ENCODE peak calls at places on chromosomes 2 and 18, in five cellular contexts. Z, P, V, H and I are unnamed samples.
A peak's percentile ranks its signal among the peaks of the same experiment; 100 is the strongest.

GRCh38 chr18:74217476-74218143 is 69.3 kb downstream of the TIMM21 start:
- DNase-seq in P (no peak), Z (no peak), H (no peak), V (no peak), I (no peak)

GRCh38 chr2:53230691-53231090 is 536.9 kb upstream of the CHAC2 start:
- DNase-seq in P (no peak), H (no peak), V (no peak), Z (no peak), I (no peak)

GRCh38 chr2:156331572-156332451 is 709 bp downstream of the NR4A2 start:
- DNase-seq in V (peak; percentile 68), P (peak; percentile 55), Z (no peak), H (peak; percentile 77), I (peak; percentile 78)

GRCh38 chr18:63207825-63208224 is 111.7 kb downstream of the BCL2 start:
- DNase-seq in H (no peak), V (no peak), Z (no peak), P (no peak), I (no peak)

GRCh38 chr18:48546411-48546810 is 7.6 kb downstream of the CTIF start:
- DNase-seq in Z (no peak), H (no peak), P (peak; percentile 48), V (no peak), I (no peak)

GRCh38 chr18:45785015-45785597 is 40.4 kb upstream of the SIGLEC15 start:
- DNase-seq in Z (no peak), H (no peak), P (no peak), V (peak; percentile 32), I (no peak)

GRCh38 chr2:84741182-84741822 is 139.6 kb downstream of the TRABD2A start:
- DNase-seq in V (no peak), P (peak; percentile 60), Z (peak; percentile 5), H (peak; percentile 80), I (peak; percentile 52)

GRCh38 chr18:36655074-36655473 is 173.7 kb downstream of the TPGS2 start:
- DNase-seq in P (no peak), Z (no peak), V (no peak), H (no peak), I (no peak)

GRCh38 chr2:101002562-101003277 is 631 bp downstream of the RPL31 start:
- DNase-seq in Z (no peak), V (no peak), P (peak; percentile 16), H (no peak), I (no peak)

GRCh38 chr2:68767031-68767961 is 32.7 kb downstream of the ARHGAP25 start:
- DNase-seq in P (no peak), Z (no peak), H (no peak), V (no peak), I (no peak)
- H3K4me3 ChIP-seq in P (no peak overlapping the region), Z (no peak overlapping the region), H (no peak overlapping the region), V (peak overlapping the region; percentile 6), I (no peak overlapping the region)

DNA sequence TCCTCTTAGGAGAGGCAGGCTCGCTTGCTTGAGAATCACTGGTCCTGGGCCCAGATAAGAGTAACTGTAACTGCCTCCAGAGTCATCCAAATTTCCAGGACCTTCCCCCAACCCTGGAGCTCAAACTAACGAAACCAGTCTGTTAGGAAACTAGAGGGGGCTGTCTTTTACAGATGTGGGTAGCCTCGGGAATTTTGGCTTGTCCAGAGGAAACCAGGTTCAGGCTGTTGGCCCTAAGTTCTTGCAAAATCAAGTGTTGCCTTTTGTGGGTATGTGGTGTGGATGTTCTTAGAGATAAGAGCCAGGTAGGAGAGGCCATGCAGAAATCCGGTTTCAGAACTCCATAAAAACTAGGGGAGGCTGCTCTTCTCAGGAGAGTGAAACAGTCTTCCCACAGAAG is 125.0 kb upstream of the DLX2 start:
- DNase-seq in Z (no peak), H (no peak), V (no peak), P (no peak), I (no peak)
- H3K4me1 ChIP-seq in Z (no peaks in the 10 kb centered on the region), H (no peaks in the 10 kb centered on the region), V (peaks cover 7% of the 10 kb centered on the region), P (peaks cover 2% of the 10 kb centered on the region), I (peaks cover 23% of the 10 kb centered on the region)

GRCh38 chr2:58401936-58402335 is 160.8 kb upstream of the FANCL start:
- DNase-seq in V (no peak), Z (no peak), P (no peak), H (no peak), I (no peak)

DNA sequence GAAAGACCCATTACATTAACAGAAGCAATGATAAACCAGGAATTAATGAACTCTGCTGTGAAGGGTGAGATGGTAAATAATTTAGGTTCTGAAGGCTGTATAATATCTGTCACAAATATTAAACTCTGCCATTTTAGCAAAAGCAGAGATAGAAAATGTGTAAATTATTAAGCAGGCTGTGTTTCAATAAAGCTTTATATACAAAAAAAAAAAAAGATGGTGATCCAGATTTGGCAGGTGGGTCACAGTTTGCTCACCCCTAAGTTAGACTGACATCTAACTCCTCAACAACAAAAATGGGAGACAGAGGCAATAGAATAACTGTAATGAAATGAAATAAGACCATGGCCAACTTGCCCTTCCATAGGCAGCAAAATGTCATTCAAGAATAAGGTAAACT is 157.3 kb upstream of the FANCL start:
- DNase-seq in H (no peak), Z (no peak), P (no peak), V (no peak), I (no peak)
- TF ChIP-seq CTCF in H (no peak), Z (no peak), P (no peak), V (no peak), I (no peak)

DNA sequence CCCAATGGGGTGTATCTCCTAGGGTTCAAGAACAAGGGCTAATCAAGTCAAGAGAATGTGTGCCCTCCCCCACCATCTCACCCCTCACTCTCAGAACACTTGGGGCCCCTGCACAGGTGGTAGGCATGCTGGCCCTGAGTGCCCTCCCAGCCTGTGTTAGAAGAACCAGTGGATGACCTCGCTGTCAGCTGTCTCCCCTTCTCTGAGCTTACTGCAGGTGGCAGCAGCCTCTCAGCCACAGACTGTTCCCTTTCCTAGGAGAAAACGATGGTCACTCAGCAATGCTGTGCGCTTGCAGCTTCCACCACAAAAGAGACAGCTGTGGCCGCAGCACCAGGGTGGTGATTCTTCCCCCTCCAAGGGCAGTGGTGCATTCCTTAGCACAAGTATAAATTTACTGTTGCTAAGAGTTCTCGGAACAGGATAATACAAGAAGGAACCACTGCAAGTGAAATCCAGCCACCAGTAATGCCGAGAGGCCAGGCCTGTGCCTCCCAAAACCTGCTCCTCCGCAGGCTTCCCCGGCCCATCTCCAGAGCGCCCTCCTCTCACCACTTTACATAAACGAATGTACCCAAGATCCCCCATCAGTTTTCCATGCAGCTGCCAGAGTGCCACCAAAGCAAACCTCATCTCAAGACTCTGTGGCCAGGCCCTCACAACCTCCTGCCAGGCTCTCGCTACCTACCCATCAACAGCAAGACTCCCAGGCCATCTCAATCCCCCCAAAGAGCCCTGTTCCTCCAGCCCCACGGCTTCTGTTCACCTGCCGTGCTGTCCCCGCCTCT is 935 bp upstream of the RAMP1 start:
- DNase-seq in V (peak; percentile 71), P (peak; percentile 86), H (peak; percentile 85), Z (peak; percentile 83), I (peak; percentile 69)
- H3K4me3 ChIP-seq in V (peak overlapping the region; percentile 56), P (no peak overlapping the region), H (peak overlapping the region; percentile 60), Z (peak overlapping the region; percentile 90), I (no peak overlapping the region)

DNA sequence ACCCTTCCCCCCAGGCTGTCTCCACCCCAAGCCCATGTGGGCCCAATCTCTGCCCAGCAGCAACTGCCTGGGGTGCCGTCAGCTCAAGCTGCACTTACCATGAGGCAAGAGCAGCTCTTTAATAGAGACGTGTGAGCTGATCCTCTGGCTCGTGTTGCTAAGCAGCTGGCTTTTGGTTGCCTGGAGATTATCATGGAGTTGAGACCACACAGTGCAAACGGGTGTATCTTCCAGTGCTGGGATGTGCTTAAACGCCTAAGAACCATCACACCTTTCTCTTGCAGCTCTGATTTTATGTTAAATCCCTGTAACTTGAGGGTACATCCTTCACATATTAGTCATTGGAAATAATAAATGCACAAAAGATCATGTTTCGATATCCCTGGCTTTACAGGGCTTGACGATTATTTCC is 271.1 kb downstream of the PRKCE start:
- DNase-seq in H (no peak), P (peak; percentile 64), Z (peak; percentile 87), V (peak; percentile 86), I (no peak)
- H3K4me1 ChIP-seq in H (no peaks in the 10 kb centered on the region), P (peaks cover 8% of the 10 kb centered on the region), Z (peaks cover 35% of the 10 kb centered on the region), V (peaks cover 51% of the 10 kb centered on the region), I (no peaks in the 10 kb centered on the region)

GRCh38 chr2:48050711-48051110 is 144.4 kb upstream of the FBXO11 start:
- DNase-seq in H (no peak), P (no peak), V (no peak), Z (no peak), I (no peak)
- TF ChIP-seq CTCF in H (no peak), P (no peak), V (no peak), Z (no peak), I (no peak)

GRCh38 chr18:58443671-58444070 is 185.2 kb downstream of the ALPK2 start:
- DNase-seq in P (peak; percentile 77), Z (no peak), H (peak; percentile 52), V (no peak), I (no peak)
- H3K4me3 ChIP-seq in P (no peak overlapping the region), Z (no peak overlapping the region), H (no peak overlapping the region), V (no peak overlapping the region), I (no peak overlapping the region)

GRCh38 chr2:95273911-95274290 is 348 bp upstream of the PROM2 start:
- DNase-seq in V (no peak), Z (no peak), H (no peak), P (no peak), I (no peak)
- H3K4me1 ChIP-seq in V (no peaks in the 10 kb centered on the region), Z (no peaks in the 10 kb centered on the region), H (peaks cover 8% of the 10 kb centered on the region), P (no peaks in the 10 kb centered on the region), I (peaks cover 23% of the 10 kb centered on the region)

GRCh38 chr2:233801357-233802131 is 23.4 kb downstream of the MROH2A start:
- DNase-seq in H (no peak), V (no peak), P (no peak), Z (no peak), I (no peak)
- TF ChIP-seq CTCF in H (no peak), V (no peak), P (no peak), Z (no peak), I (no peak)